ENCODE peak calls at places on chromosomes 13 and 19, in nine cellular contexts. E is skeletal muscle cell; Y is activated gamma-delta T cell treated with anti-CD3 and anti-CD28 coated beads, Interleukin-2, amount 50 U/mL, for 16 hours; A is NCI-H774; T is retina; F is activated CD4-positive, alpha-beta T cell treated with anti-CD3 and anti-CD28 coated beads, Interleukin-2, amount 10 ng/mL, durations not matched to agents 7 days and 5 days; G is hepatocyte; U is effector memory CD4-positive, alpha-beta T cell; X is AG04450. P is an unnamed sample.
A peak's percentile ranks its signal among the peaks of the same experiment; 100 is the strongest.

GRCh38 chr13:25253702-25254101 is 33.6 kb downstream of the MTMR6 start:
- DNase-seq in E (no peak), Y (no peak), A (no peak), T (no peak), F (no peak), G (no peak), U (no peak), X (no peak), P (no peak)

GRCh38 chr13:44199627-44200207 is 173.9 kb upstream of the SERP2 start:
- DNase-seq in E (no peak), Y (no peak), A (no peak), T (no peak), F (no peak), G (peak; percentile 52), U (no peak), X (no peak), P (no peak)

GRCh38 chr13:49303533-49304252 is 56.0 kb downstream of the CDADC1 start:
- DNase-seq in E (no peak), Y (no peak), A (no peak), T (no peak), F (no peak), G (no peak), U (no peak), X (no peak), P (no peak)

GRCh38 chr13:95335667-95336066 is 34.4 kb upstream of the ABCC4 start:
- DNase-seq in E (no peak), Y (no peak), A (no peak), T (no peak), F (no peak), G (no peak), U (no peak), X (no peak), P (no peak)

GRCh38 chr19:21765151-21765550 is 2.2 kb downstream of the ZNF100 start:
- DNase-seq in E (no peak), Y (no peak), A (no peak), T (no peak), F (no peak), G (peak; percentile 7), U (no peak), X (no peak), P (no peak)

GRCh38 chr13:99809931-99810330 is 161.6 kb downstream of the ZIC5 start:
- DNase-seq in E (no peak), Y (no peak), A (no peak), T (no peak), F (no peak), G (peak; percentile 25), U (no peak), X (no peak), P (no peak)

GRCh38 chr19:38209152-38209551 is 14.9 kb downstream of the DPF1 start:
- DNase-seq in E (no peak), Y (no peak), A (no peak), T (no peak), F (no peak), G (no peak), U (no peak), X (no peak), P (no peak)

GRCh38 chr19:8149261-8150094 is at the start of gene FBN3:
- DNase-seq in E (no peak), Y (no peak), A (no peak), T (no peak), F (no peak), G (peak; percentile 58), U (no peak), X (no peak), P (no peak)

GRCh38 chr19:45800009-45800553 is 7.4 kb upstream of the DMWD start:
- DNase-seq in E (no peak), Y (no peak), A (no peak), T (no peak), F (no peak), G (no peak), U (no peak), X (peak; percentile 20), P (no peak)

GRCh38 chr19:51366999-51367564 is 894 bp upstream of the ETFB start:
- DNase-seq in E (no peak), Y (no peak), A (no peak), T (no peak), F (peak; percentile 49), G (peak; percentile 51), U (peak; percentile 15), X (no peak), P (no peak)

GRCh38 chr19:34336781-34337271 is 28.2 kb upstream of the GPI start:
- DNase-seq in E (no peak), Y (peak; percentile 29), A (no peak), T (no peak), F (peak; percentile 67), G (peak; percentile 63), U (peak; percentile 14), X (no peak), P (no peak)

GRCh38 chr13:40187836-40188591 is 478.4 kb downstream of the FOXO1 start:
- DNase-seq in E (no peak), Y (no peak), A (no peak), T (peak; percentile 69), F (peak; percentile 81), G (no peak), U (peak; percentile 19), X (no peak), P (no peak)

GRCh38 chr19:48403606-48404005 is 10.1 kb downstream of the GRIN2D start:
- DNase-seq in E (no peak), Y (peak; percentile 12), A (no peak), T (peak; percentile 62), F (peak; percentile 65), G (peak; percentile 70), U (no peak), X (no peak), P (no peak)

GRCh38 chr19:46773018-46773399 is 15.4 kb downstream of the SLC1A5 start:
- DNase-seq in E (no peak), Y (no peak), A (no peak), T (no peak), F (no peak), G (no peak), U (no peak), X (no peak), P (no peak)

GRCh38 chr19:35754365-35755139 is 2.3 kb downstream of the HSPB6 start:
- DNase-seq in E (no peak), Y (no peak), A (no peak), T (no peak), F (no peak), G (no peak), U (no peak), X (no peak), P (no peak)

GRCh38 chr19:3275583-3276340 is 51.3 kb downstream of the CELF5 start:
- DNase-seq in E (peak; percentile 22), Y (peak; percentile 81), A (peak; percentile 90), T (peak; percentile 77), F (peak; percentile 87), G (peak; percentile 93), U (peak; percentile 96), X (peak; percentile 11), P (peak; percentile 91)

P was measured in NT2/D1.